ENCODE peak calls at places on chromosome 5, in four cellular contexts. L is HepG2, M is HEK293T, G is K562. V is an unnamed sample.

GRCh38 chr5:133783481-133783880 is 171.1 kb upstream of the FSTL4 start:
- DNase-seq in L (no peak), M (no peak), G (no peak), V (no peak)

GRCh38 chr5:9698849-9699240 is 68.7 kb upstream of the TAS2R1 start:
- DNase-seq in L (no peak), M (no peak), G (no peak), V (no peak)

GRCh38 chr5:163585206-163585605 is 79.8 kb downstream of the MAT2B start:
- DNase-seq in L (no peak), M (no peak), G (no peak), V (no peak)

GRCh38 chr5:161105563-161105962 is 253.6 kb upstream of the ATP10B start:
- DNase-seq in L (no peak), M (no peak), G (no peak), V (no peak)

GRCh38 chr5:65961644-65962043 is 35.3 kb downstream of the ERBIN start:
- DNase-seq in L (no peak), M (no peak), G (peak; percentile 28), V (peak; percentile 48)

GRCh38 chr5:132264546-132265335 is 7.2 kb downstream of the PDLIM4 start:
- DNase-seq in L (no peak), M (no peak), G (peak; percentile 31), V (no peak)

GRCh38 chr5:168694289-168694688 is 115.1 kb upstream of the PANK3 start:
- DNase-seq in L (no peak), M (no peak), G (no peak), V (no peak)

GRCh38 chr5:136375920-136376319 is 10.6 kb upstream of the TRPC7 start:
- DNase-seq in L (no peak), M (no peak), G (no peak), V (no peak)

GRCh38 chr5:141691286-141691866 is 9.3 kb upstream of the ARAP3 start:
- DNase-seq in L (no peak), M (no peak), G (peak; percentile 68), V (no peak)

GRCh38 chr5:78649816-78650561 is 1.4 kb upstream of the LHFPL2 start:
- DNase-seq in L (peak; percentile 44), M (no peak), G (no peak), V (no peak)

DNA sequence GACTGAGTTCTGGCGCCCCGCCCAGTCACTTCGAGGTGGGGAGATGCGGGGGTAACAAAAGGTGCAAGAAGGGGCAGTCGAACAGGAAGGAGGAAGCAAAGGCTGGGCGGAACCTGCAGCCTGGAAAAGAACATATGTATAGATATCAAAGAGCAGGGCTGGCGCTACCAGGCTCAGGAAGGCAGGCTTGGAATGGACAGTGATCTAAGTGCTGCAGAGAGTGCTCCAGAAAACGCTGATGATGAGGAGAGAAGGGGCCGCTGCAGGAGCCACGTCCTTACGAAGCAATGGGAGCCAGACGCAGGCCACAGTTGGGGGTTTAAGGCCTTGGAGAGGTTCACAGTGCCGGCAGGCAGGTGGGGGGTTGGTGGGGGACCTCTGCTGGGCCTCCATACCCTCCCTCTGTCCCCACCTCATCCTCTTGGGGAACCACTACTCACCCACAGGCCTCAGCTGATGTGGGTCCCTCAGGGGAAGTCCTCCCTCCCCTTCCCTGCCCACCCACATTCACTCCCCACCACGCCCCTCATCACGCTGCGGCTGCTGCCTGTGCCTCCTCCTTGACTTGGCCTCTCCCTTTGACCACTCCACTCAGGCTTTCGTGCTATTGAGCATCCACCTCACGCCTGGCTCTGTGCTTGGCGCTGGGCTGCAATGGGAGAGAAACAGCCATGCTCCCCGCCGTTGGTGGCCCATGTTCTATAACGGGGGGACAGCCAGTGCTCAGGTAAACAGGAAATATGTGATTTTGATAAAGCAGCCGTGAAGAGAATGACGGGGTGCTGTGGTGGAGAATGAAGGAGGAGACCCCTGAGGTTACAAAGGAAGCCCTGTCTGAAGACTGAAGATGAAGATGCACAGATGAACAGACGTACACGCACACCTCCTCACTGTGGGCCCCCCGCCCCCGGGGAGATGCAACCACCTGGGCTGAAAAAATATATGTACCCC is 40.5 kb upstream of the RPL26L1 start:
- DNase-seq in L (no peak), M (no peak), G (no peak), V (no peak)
- TF ChIP-seq FOXK2 in L (no peak), M (no peak), G (no peak), V (no peak)

DNA sequence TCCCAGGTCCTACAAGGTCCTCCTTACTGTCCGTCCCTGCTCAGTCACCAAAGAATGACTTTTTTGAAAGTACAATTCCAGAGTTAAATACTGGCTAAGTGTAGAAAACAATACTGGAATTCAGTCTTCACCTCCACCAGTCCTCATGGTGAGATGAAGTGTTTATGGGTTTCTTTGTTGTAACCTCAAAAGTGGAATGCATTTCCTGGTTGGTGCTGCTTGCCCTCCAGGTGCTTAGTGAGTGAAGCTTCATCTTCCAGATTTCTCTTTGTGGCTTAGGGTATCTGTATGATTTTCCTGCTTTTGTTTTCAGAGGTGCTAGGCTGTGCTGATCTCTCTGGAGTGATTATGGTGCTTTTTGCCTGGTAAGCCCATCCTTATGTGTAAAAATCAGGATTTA is 49.4 kb upstream of the DHFR start:
- DNase-seq in L (no peak), M (no peak), G (no peak), V (no peak)
- TF ChIP-seq FOXK2 in L (no peak), M (no peak), G (no peak), V (no peak)

GRCh38 chr5:159518361-159518760 is 188.1 kb upstream of the IL12B start:
- DNase-seq in L (no peak), M (no peak), G (no peak), V (no peak)
- TF ChIP-seq FOXK2 in L (no peak), M (no peak), G (no peak), V (no peak)

GRCh38 chr5:118548761-118549160 is 439.6 kb downstream of the DTWD2 start:
- DNase-seq in L (peak; percentile 10), M (no peak), G (no peak), V (no peak)
- TF ChIP-seq FOXK2 in L (no peak), M (no peak), G (no peak), V (no peak)

DNA sequence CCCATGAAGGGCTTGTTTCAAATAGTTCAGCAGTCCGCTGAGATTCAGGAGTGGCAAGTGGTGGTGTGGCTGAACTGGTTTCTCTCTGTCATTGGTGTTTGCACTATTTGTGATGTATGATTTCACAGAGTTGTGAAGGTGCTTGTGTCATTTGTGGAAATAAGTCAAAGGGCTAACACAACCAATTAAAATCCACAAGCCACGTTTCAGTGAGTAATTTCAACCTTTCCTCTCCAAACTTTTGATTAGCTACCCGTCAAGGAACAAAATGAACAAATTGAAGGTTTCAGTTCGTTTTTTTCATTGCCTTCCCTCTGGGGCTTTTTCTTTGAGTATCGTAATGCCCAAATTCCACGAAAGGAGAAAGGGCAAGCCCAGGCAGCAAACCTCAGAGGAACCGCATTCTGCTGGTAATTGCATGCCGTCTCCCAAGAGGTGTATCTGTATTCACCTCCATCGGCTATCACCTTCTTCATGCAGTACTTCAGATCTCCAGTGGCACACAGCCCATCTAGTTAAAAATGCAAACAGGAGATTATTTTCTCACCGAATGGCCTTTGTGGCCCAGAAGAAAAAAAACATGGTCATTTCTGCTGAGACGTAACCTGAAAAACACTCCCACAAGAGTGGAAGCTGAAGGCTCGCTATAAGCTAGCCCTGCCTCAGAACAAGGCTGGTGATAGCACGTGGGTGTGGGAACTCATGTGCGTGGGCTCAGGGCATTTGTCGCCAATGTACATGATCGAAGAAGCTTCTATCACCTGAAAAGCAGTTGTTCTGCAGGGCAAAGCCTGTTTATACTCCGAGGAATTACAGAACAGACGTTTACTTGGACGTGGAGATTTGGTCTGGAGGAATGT is 197.1 kb downstream of the NR3C1 start:
- DNase-seq in L (no peak), M (no peak), G (no peak), V (peak; percentile 98)
- TF ChIP-seq FOXK2 in L (no peak), M (no peak), G (no peak), V (no peak)

GRCh38 chr5:119512277-119512676 is 60.0 kb downstream of the HSD17B4 start:
- DNase-seq in L (no peak), M (no peak), G (no peak), V (no peak)

DNA sequence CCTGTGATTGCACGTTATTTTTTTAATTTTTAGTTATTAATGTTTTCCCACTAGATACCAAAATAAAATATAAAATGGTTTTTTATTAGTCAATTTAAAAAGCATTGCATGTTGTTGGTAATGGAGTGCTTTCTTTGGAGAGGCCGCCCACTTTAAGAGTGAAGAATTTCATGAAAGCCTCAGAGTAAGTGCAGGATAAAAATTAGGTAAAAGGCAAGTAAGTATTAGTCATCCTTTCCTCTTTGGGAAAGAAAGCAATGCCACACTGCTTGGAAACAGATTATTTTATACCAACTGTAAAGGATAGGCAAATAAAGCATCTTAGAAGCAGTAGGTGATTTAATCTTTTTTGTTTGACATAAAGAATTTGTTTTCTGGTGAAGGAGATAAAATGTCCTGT is 62.9 kb downstream of the HSD17B4 start:
- DNase-seq in L (no peak), M (no peak), G (no peak), V (no peak)
- TF ChIP-seq FOXK2 in L (no peak), M (no peak), G (no peak), V (no peak)

DNA sequence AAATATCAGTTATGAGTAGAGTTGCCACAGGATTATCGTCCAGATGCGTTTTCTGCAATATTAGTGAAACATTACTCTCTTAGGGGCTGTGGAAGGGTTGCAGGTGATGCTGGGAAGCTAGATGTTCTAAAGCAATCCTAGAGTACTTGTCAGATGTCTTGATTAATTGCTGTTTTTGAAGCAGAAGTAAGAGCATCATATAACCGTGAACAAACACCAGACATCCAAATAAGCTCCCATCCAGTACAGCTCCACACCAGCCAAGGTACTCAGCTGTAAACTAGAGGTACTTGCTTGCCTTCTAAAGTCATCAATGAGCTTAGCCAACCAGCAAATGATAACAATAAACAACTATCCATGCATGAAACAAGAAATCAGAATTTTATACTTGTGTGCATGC is 131.1 kb downstream of the ST8SIA4 start:
- DNase-seq in L (no peak), M (no peak), G (no peak), V (no peak)
- TF ChIP-seq FOXK2 in L (no peak), M (no peak), G (no peak), V (no peak)

DNA sequence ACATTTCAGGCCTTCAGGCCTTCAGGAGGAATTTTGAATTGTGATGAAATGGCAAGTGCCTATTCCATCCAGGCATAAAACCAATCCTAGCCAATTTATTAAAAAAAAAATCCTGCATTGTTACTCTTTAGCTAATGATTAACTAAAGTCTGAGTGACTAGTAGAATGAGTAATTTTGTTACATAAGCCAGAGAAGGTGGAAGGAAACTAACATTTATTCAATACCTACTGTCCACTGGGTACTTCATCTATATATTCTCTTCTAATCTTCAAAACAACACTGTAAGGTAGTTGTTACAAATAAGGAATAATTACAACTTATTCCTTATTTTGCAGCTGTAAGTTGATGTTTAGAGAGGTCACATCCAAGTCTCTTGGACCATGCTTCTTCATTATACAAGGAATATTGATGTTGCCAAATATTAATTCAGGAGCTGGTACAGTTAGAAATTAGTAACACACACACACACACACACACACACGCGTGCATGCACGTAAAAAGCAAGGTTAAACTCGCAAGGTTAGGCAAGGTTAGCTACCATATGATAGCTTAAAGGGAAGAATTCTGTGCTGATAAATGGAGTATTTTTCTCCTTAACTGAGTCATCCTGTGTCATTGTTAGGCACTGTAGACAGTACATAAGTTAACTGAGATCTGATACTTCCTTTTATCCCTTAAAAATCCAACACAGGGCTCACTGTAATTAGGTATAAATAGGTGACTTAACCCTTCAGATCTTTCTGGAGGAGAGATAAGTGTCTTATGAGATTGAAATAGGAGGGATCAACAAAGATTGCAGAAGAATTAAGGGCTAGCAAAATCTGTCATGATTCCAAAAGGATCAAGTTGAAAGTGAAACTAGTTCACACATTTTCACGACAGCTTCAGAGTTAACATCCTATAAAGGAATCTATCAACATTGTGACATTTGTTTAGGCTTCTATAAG is 596.9 kb downstream of the PDE4D start:
- DNase-seq in L (peak; percentile 43), M (no peak), G (no peak), V (no peak)
- TF ChIP-seq FOXK2 in L (no peak), M (no peak), G (no peak), V (no peak)

GRCh38 chr5:122415481-122416120 is 103.6 kb downstream of the SNCAIP start:
- DNase-seq in L (peak; percentile 39), M (peak; percentile 68), G (peak; percentile 7), V (no peak)
- TF ChIP-seq FOXK2 in L (no peak), M (no peak), G (no peak), V (no peak)